ENCODE peak calls at places on chromosomes 13 and 19, in ten cellular contexts. One of them, this sample, is unnamed.

GRCh38 chr13:95713651-95714050 is 36.7 kb downstream of the DNAJC3 start:
- DNase-seq in anterior cingulate cortex: no peak
- DNase-seq in GF-D8: no peak
- DNase-seq in ELR: peak
- DNase-seq in RPMI7951: peak
- DNase-seq in glutamatergic neuron: no peak
- DNase-seq in AG20443: no peak
- DNase-seq in kidney tubule cell: peak
- DNase-seq in heart left ventricle: no peak
- DNase-seq in Peyer's patch: no peak
- DNase-seq in this sample: no peak

GRCh38 chr19:3075605-3076431 is 13.5 kb upstream of the TLE5 start:
- DNase-seq in anterior cingulate cortex: peak
- DNase-seq in glutamatergic neuron: peak
- DNase-seq in ELR: peak
- DNase-seq in AG20443: peak
- DNase-seq in heart left ventricle: no peak
- DNase-seq in GF-D8: no peak
- DNase-seq in RPMI7951: no peak
- DNase-seq in kidney tubule cell: peak
- DNase-seq in Peyer's patch: peak
- DNase-seq in this sample: peak

GRCh38 chr13:33236021-33236420 is 49.5 kb downstream of the STARD13 start:
- DNase-seq in RPMI7951: peak
- DNase-seq in glutamatergic neuron: no peak
- DNase-seq in anterior cingulate cortex: no peak
- DNase-seq in Peyer's patch: no peak
- DNase-seq in GF-D8: no peak
- DNase-seq in AG20443: peak
- DNase-seq in ELR: peak
- DNase-seq in heart left ventricle: no peak
- DNase-seq in kidney tubule cell: peak
- DNase-seq in this sample: no peak

GRCh38 chr19:3852614-3853254 is 16.1 kb downstream of the ZFR2 start:
- DNase-seq in glutamatergic neuron: no peak
- DNase-seq in heart left ventricle: no peak
- DNase-seq in AG20443: peak
- DNase-seq in kidney tubule cell: peak
- DNase-seq in anterior cingulate cortex: no peak
- DNase-seq in GF-D8: no peak
- DNase-seq in Peyer's patch: peak
- DNase-seq in ELR: peak
- DNase-seq in RPMI7951: peak
- DNase-seq in this sample: peak

GRCh38 chr13:99971576-99972189 is at the start of gene ZIC5:
- DNase-seq in GF-D8: no peak
- DNase-seq in AG20443: no peak
- DNase-seq in Peyer's patch: no peak
- DNase-seq in anterior cingulate cortex: peak
- DNase-seq in ELR: no peak
- DNase-seq in glutamatergic neuron: no peak
- DNase-seq in kidney tubule cell: no peak
- DNase-seq in heart left ventricle: no peak
- DNase-seq in RPMI7951: no peak
- DNase-seq in this sample: no peak

GRCh38 chr19:1173160-1173844 is 766 bp downstream of the SBNO2 start:
- DNase-seq in ELR: peak
- DNase-seq in heart left ventricle: peak
- DNase-seq in kidney tubule cell: no peak
- DNase-seq in AG20443: no peak
- DNase-seq in glutamatergic neuron: no peak
- DNase-seq in anterior cingulate cortex: no peak
- DNase-seq in Peyer's patch: no peak
- DNase-seq in RPMI7951: no peak
- DNase-seq in GF-D8: no peak
- DNase-seq in this sample: peak

GRCh38 chr13:27621116-27621365 is 651 bp upstream of the POLR1D start:
- DNase-seq in GF-D8: no peak
- DNase-seq in heart left ventricle: no peak
- DNase-seq in RPMI7951: peak
- DNase-seq in AG20443: no peak
- DNase-seq in anterior cingulate cortex: no peak
- DNase-seq in kidney tubule cell: no peak
- DNase-seq in glutamatergic neuron: no peak
- DNase-seq in ELR: no peak
- DNase-seq in Peyer's patch: no peak
- DNase-seq in this sample: no peak

GRCh38 chr19:45455707-45456499 is 11.9 kb upstream of the FOSB start:
- DNase-seq in kidney tubule cell: peak
- DNase-seq in glutamatergic neuron: peak
- DNase-seq in heart left ventricle: peak
- DNase-seq in ELR: peak
- DNase-seq in AG20443: peak
- DNase-seq in RPMI7951: peak
- DNase-seq in anterior cingulate cortex: no peak
- DNase-seq in GF-D8: peak
- DNase-seq in Peyer's patch: peak
- DNase-seq in this sample: peak

GRCh38 chr19:53903055-53903680 is 5.9 kb upstream of the CACNG7 start:
- DNase-seq in heart left ventricle: no peak
- DNase-seq in GF-D8: no peak
- DNase-seq in glutamatergic neuron: no peak
- DNase-seq in RPMI7951: peak
- DNase-seq in kidney tubule cell: peak
- DNase-seq in anterior cingulate cortex: no peak
- DNase-seq in AG20443: no peak
- DNase-seq in Peyer's patch: no peak
- DNase-seq in ELR: peak
- DNase-seq in this sample: no peak

GRCh38 chr19:18062043-18062442 is 24.7 kb downstream of the IL12RB1 start:
- DNase-seq in Peyer's patch: no peak
- DNase-seq in glutamatergic neuron: no peak
- DNase-seq in ELR: no peak
- DNase-seq in anterior cingulate cortex: no peak
- DNase-seq in RPMI7951: no peak
- DNase-seq in heart left ventricle: no peak
- DNase-seq in kidney tubule cell: no peak
- DNase-seq in AG20443: no peak
- DNase-seq in GF-D8: no peak
- DNase-seq in this sample: no peak

GRCh38 chr13:72886272-72887062 is 104.5 kb downstream of the PIBF1 start:
- DNase-seq in Peyer's patch: no peak
- DNase-seq in heart left ventricle: no peak
- DNase-seq in GF-D8: no peak
- DNase-seq in kidney tubule cell: no peak
- DNase-seq in glutamatergic neuron: no peak
- DNase-seq in anterior cingulate cortex: no peak
- DNase-seq in ELR: no peak
- DNase-seq in RPMI7951: no peak
- DNase-seq in AG20443: peak
- DNase-seq in this sample: no peak

GRCh38 chr13:106846571-106846970 is 278.6 kb upstream of the ARGLU1 start:
- DNase-seq in ELR: no peak
- DNase-seq in RPMI7951: no peak
- DNase-seq in anterior cingulate cortex: no peak
- DNase-seq in heart left ventricle: no peak
- DNase-seq in kidney tubule cell: no peak
- DNase-seq in glutamatergic neuron: no peak
- DNase-seq in Peyer's patch: no peak
- DNase-seq in GF-D8: no peak
- DNase-seq in AG20443: no peak
- DNase-seq in this sample: no peak

GRCh38 chr19:6718111-6718740 is 2.2 kb downstream of the C3 start:
- DNase-seq in anterior cingulate cortex: no peak
- DNase-seq in AG20443: no peak
- DNase-seq in glutamatergic neuron: no peak
- DNase-seq in kidney tubule cell: no peak
- DNase-seq in Peyer's patch: no peak
- DNase-seq in GF-D8: no peak
- DNase-seq in heart left ventricle: no peak
- DNase-seq in ELR: no peak
- DNase-seq in RPMI7951: no peak
- DNase-seq in this sample: peak

GRCh38 chr13:70473912-70474311 is 365.7 kb upstream of the KLHL1 start:
- DNase-seq in Peyer's patch: no peak
- DNase-seq in anterior cingulate cortex: no peak
- DNase-seq in ELR: no peak
- DNase-seq in GF-D8: peak
- DNase-seq in glutamatergic neuron: no peak
- DNase-seq in kidney tubule cell: no peak
- DNase-seq in RPMI7951: no peak
- DNase-seq in heart left ventricle: no peak
- DNase-seq in AG20443: no peak
- DNase-seq in this sample: no peak

GRCh38 chr13:20118268-20119140 is 42.3 kb downstream of the GJA3 start:
- DNase-seq in anterior cingulate cortex: peak
- DNase-seq in Peyer's patch: peak
- DNase-seq in heart left ventricle: peak
- DNase-seq in kidney tubule cell: peak
- DNase-seq in AG20443: peak
- DNase-seq in RPMI7951: peak
- DNase-seq in ELR: peak
- DNase-seq in glutamatergic neuron: peak
- DNase-seq in GF-D8: no peak
- DNase-seq in this sample: peak

GRCh38 chr13:38954291-38954690 is 36.3 kb downstream of the STOML3 start:
- DNase-seq in AG20443: no peak
- DNase-seq in heart left ventricle: no peak
- DNase-seq in ELR: peak
- DNase-seq in glutamatergic neuron: no peak
- DNase-seq in Peyer's patch: no peak
- DNase-seq in kidney tubule cell: peak
- DNase-seq in GF-D8: no peak
- DNase-seq in RPMI7951: peak
- DNase-seq in anterior cingulate cortex: no peak
- DNase-seq in this sample: no peak

GRCh38 chr13:113904411-113904810 is 40.5 kb upstream of the GAS6 start:
- DNase-seq in kidney tubule cell: peak
- DNase-seq in heart left ventricle: no peak
- DNase-seq in ELR: peak
- DNase-seq in anterior cingulate cortex: peak
- DNase-seq in AG20443: no peak
- DNase-seq in GF-D8: no peak
- DNase-seq in Peyer's patch: peak
- DNase-seq in RPMI7951: peak
- DNase-seq in glutamatergic neuron: no peak
- DNase-seq in this sample: peak

GRCh38 chr19:36973021-36973843 is 57.1 kb downstream of the ZNF568 start:
- DNase-seq in Peyer's patch: peak
- DNase-seq in AG20443: peak
- DNase-seq in ELR: peak
- DNase-seq in glutamatergic neuron: peak
- DNase-seq in RPMI7951: peak
- DNase-seq in heart left ventricle: peak
- DNase-seq in anterior cingulate cortex: peak
- DNase-seq in GF-D8: peak
- DNase-seq in kidney tubule cell: peak
- DNase-seq in this sample: peak

GRCh38 chr13:28741080-28741479 is 22.3 kb upstream of the SLC46A3 start:
- DNase-seq in RPMI7951: no peak
- DNase-seq in anterior cingulate cortex: no peak
- DNase-seq in glutamatergic neuron: no peak
- DNase-seq in Peyer's patch: no peak
- DNase-seq in ELR: peak
- DNase-seq in heart left ventricle: no peak
- DNase-seq in AG20443: peak
- DNase-seq in kidney tubule cell: no peak
- DNase-seq in GF-D8: no peak
- DNase-seq in this sample: no peak

GRCh38 chr19:6126335-6126974 is 9.0 kb upstream of the ACSBG2 start:
- DNase-seq in glutamatergic neuron: no peak
- DNase-seq in heart left ventricle: no peak
- DNase-seq in kidney tubule cell: peak
- DNase-seq in AG20443: peak
- DNase-seq in GF-D8: peak
- DNase-seq in ELR: peak
- DNase-seq in RPMI7951: peak
- DNase-seq in Peyer's patch: no peak
- DNase-seq in anterior cingulate cortex: no peak
- DNase-seq in this sample: no peak

GRCh38 chr13:65582160-65582559 is 1648.0 kb downstream of the PCDH9 start:
- DNase-seq in anterior cingulate cortex: no peak
- DNase-seq in GF-D8: no peak
- DNase-seq in RPMI7951: no peak
- DNase-seq in heart left ventricle: no peak
- DNase-seq in AG20443: no peak
- DNase-seq in ELR: no peak
- DNase-seq in Peyer's patch: no peak
- DNase-seq in kidney tubule cell: no peak
- DNase-seq in glutamatergic neuron: no peak
- DNase-seq in this sample: no peak

GRCh38 chr19:2578911-2579677 is 103.2 kb downstream of the GADD45B start:
- DNase-seq in glutamatergic neuron: peak
- DNase-seq in ELR: peak
- DNase-seq in anterior cingulate cortex: peak
- DNase-seq in kidney tubule cell: peak
- DNase-seq in RPMI7951: peak
- DNase-seq in Peyer's patch: peak
- DNase-seq in heart left ventricle: peak
- DNase-seq in GF-D8: peak
- DNase-seq in AG20443: peak
- DNase-seq in this sample: peak

GRCh38 chr19:48656840-48657474 is 11.0 kb upstream of the CA11 start:
- DNase-seq in ELR: peak
- DNase-seq in kidney tubule cell: peak
- DNase-seq in RPMI7951: peak
- DNase-seq in Peyer's patch: no peak
- DNase-seq in heart left ventricle: no peak
- DNase-seq in anterior cingulate cortex: no peak
- DNase-seq in glutamatergic neuron: no peak
- DNase-seq in GF-D8: no peak
- DNase-seq in AG20443: peak
- DNase-seq in this sample: no peak

GRCh38 chr13:36329355-36329754 is 16.8 kb downstream of the SPART start:
- DNase-seq in ELR: no peak
- DNase-seq in RPMI7951: no peak
- DNase-seq in AG20443: no peak
- DNase-seq in anterior cingulate cortex: no peak
- DNase-seq in glutamatergic neuron: no peak
- DNase-seq in GF-D8: no peak
- DNase-seq in heart left ventricle: no peak
- DNase-seq in Peyer's patch: no peak
- DNase-seq in kidney tubule cell: no peak
- DNase-seq in this sample: no peak

GRCh38 chr13:44271031-44271433 is 102.6 kb upstream of the SERP2 start:
- DNase-seq in RPMI7951: peak
- DNase-seq in ELR: peak
- DNase-seq in kidney tubule cell: no peak
- DNase-seq in heart left ventricle: no peak
- DNase-seq in AG20443: no peak
- DNase-seq in anterior cingulate cortex: no peak
- DNase-seq in glutamatergic neuron: no peak
- DNase-seq in GF-D8: no peak
- DNase-seq in Peyer's patch: no peak
- DNase-seq in this sample: no peak

GRCh38 chr19:50516456-50516855 is 2.7 kb upstream of the ASPDH start:
- DNase-seq in kidney tubule cell: no peak
- DNase-seq in anterior cingulate cortex: no peak
- DNase-seq in RPMI7951: no peak
- DNase-seq in GF-D8: no peak
- DNase-seq in ELR: no peak
- DNase-seq in AG20443: no peak
- DNase-seq in glutamatergic neuron: no peak
- DNase-seq in Peyer's patch: no peak
- DNase-seq in heart left ventricle: no peak
- DNase-seq in this sample: peak

GRCh38 chr19:34041922-34042521 is 130.3 kb upstream of the LSM14A start:
- DNase-seq in ELR: peak
- DNase-seq in AG20443: peak
- DNase-seq in GF-D8: peak
- DNase-seq in Peyer's patch: peak
- DNase-seq in anterior cingulate cortex: peak
- DNase-seq in RPMI7951: peak
- DNase-seq in glutamatergic neuron: peak
- DNase-seq in heart left ventricle: peak
- DNase-seq in kidney tubule cell: peak
- DNase-seq in this sample: peak

GRCh38 chr19:28864024-28864503 is 348.9 kb downstream of the UQCRFS1 start:
- DNase-seq in Peyer's patch: no peak
- DNase-seq in anterior cingulate cortex: no peak
- DNase-seq in heart left ventricle: no peak
- DNase-seq in ELR: no peak
- DNase-seq in GF-D8: no peak
- DNase-seq in kidney tubule cell: no peak
- DNase-seq in RPMI7951: no peak
- DNase-seq in glutamatergic neuron: no peak
- DNase-seq in AG20443: no peak
- DNase-seq in this sample: no peak

This sample was measured in right lobe of liver.